ENCODE peak calls at places on chromosomes 7 and 10, in ten cellular contexts. K, X, A, P, O, F, Z, T, D and I are unnamed samples.

GRCh38 chr10:117541405-117541908 is 1.1 kb upstream of the EMX2 start:
- DNase-seq in P (no peak), X (peak), O (no peak), A (no peak), K (peak), D (no peak), F (no peak), T (no peak), Z (no peak), I (no peak)

GRCh38 chr7:33509251-33509650 is 379.9 kb downstream of the BBS9 start:
- DNase-seq in F (no peak), Z (no peak), K (no peak), X (no peak), A (no peak), P (no peak), D (no peak), T (no peak), O (no peak), I (no peak)

GRCh38 chr10:86727992-86728559 is 28.3 kb upstream of the BMPR1A start:
- DNase-seq in Z (no peak), P (no peak), T (no peak), X (no peak), K (no peak), O (no peak), F (no peak), D (no peak), A (no peak), I (no peak)

GRCh38 chr7:11648980-11649379 is 183.0 kb downstream of the THSD7A start:
- DNase-seq in D (no peak), F (no peak), O (no peak), T (no peak), K (no peak), A (no peak), X (no peak), P (peak), Z (no peak), I (peak)

GRCh38 chr10:75404335-75405200 is 3.0 kb upstream of the ZNF503 start:
- DNase-seq in D (no peak), Z (no peak), O (no peak), X (peak), A (peak), F (peak), T (peak), K (peak), P (no peak), I (no peak)

GRCh38 chr10:93074137-93074596 is 474 bp downstream of the CYP26A1 start:
- DNase-seq in X (no peak), O (peak), F (no peak), K (no peak), P (no peak), A (no peak), D (no peak), Z (no peak), T (no peak), I (no peak)

GRCh38 chr7:29853072-29853471 is 46.8 kb downstream of the WIPF3 start:
- DNase-seq in P (no peak), A (peak), X (no peak), F (no peak), Z (no peak), T (no peak), K (no peak), O (no peak), D (no peak), I (no peak)

GRCh38 chr7:128236924-128237586 is 4.0 kb upstream of the LEP start:
- DNase-seq in D (no peak), F (no peak), P (peak), Z (no peak), K (no peak), O (peak), X (no peak), T (no peak), A (peak), I (peak)

GRCh38 chr7:138350701-138351357 is 109.2 kb upstream of the TRIM24 start:
- DNase-seq in K (no peak), F (no peak), A (no peak), Z (no peak), T (no peak), P (no peak), O (no peak), X (no peak), D (no peak), I (no peak)

GRCh38 chr10:68348265-68348741 is 15.6 kb upstream of the PBLD start:
- DNase-seq in D (peak), T (peak), A (peak), F (no peak), P (peak), O (peak), Z (peak), K (no peak), X (no peak), I (peak)

GRCh38 chr10:74275755-74276154 is 124.7 kb downstream of the ADK start:
- DNase-seq in Z (no peak), F (no peak), X (no peak), T (no peak), K (no peak), A (no peak), D (no peak), P (no peak), O (no peak), I (no peak)

GRCh38 chr7:106542550-106543220 is 118.3 kb downstream of the CCDC71L start:
- DNase-seq in P (peak), D (peak), X (no peak), F (peak), O (peak), T (peak), A (peak), Z (peak), K (no peak), I (peak)

GRCh38 chr10:88616250-88616977 is 29.9 kb downstream of the LIPJ start:
- DNase-seq in A (no peak), T (no peak), K (peak), P (no peak), F (no peak), X (no peak), Z (no peak), D (no peak), O (no peak), I (no peak)

GRCh38 chr10:89216056-89216455 is 8.9 kb upstream of the CH25H start:
- DNase-seq in X (no peak), A (no peak), T (no peak), F (no peak), K (no peak), D (no peak), O (no peak), P (no peak), Z (no peak), I (no peak)

GRCh38 chr10:20248309-20248708 is 432.1 kb downstream of the PLXDC2 start:
- DNase-seq in D (no peak), K (no peak), A (no peak), Z (no peak), P (no peak), T (no peak), X (no peak), O (no peak), F (no peak), I (no peak)

GRCh38 chr7:111499027-111499426 is 63.3 kb downstream of the IMMP2L start:
- DNase-seq in Z (no peak), X (no peak), P (peak), F (no peak), T (no peak), O (peak), K (no peak), D (peak), A (peak), I (peak)

GRCh38 chr7:55409474-55410225 is 44.5 kb downstream of the LANCL2 start:
- DNase-seq in P (no peak), D (no peak), O (no peak), K (no peak), T (peak), Z (no peak), X (no peak), F (no peak), A (no peak), I (no peak)

GRCh38 chr10:18294633-18295032 is 154.4 kb downstream of the CACNB2 start:
- DNase-seq in K (no peak), F (no peak), Z (no peak), P (no peak), X (no peak), T (no peak), D (no peak), A (no peak), O (no peak), I (no peak)

GRCh38 chr10:116241025-116241424 is 32.0 kb downstream of the GFRA1 start:
- DNase-seq in P (no peak), K (no peak), Z (no peak), O (no peak), F (no peak), A (no peak), X (no peak), D (no peak), T (no peak), I (no peak)

GRCh38 chr10:52756295-52756694 is 16.3 kb downstream of the MBL2 start:
- DNase-seq in X (no peak), A (no peak), O (no peak), D (no peak), P (no peak), K (no peak), T (no peak), F (no peak), Z (no peak), I (no peak)

GRCh38 chr7:132081686-132082085 is 494.6 kb downstream of the PLXNA4 start:
- DNase-seq in Z (no peak), X (no peak), A (no peak), K (no peak), D (no peak), O (no peak), F (no peak), P (no peak), T (no peak), I (no peak)

GRCh38 chr7:891291-891690 is 14.9 kb downstream of the GET4 start:
- DNase-seq in O (no peak), P (no peak), T (no peak), F (no peak), D (no peak), Z (no peak), A (no peak), K (peak), X (no peak), I (no peak)
- H3K4me3 ChIP-seq in O (no peak), P (no peak), T (no peak), F (no peak), D (no peak), Z (no peak), A (no peak), K (no peak), X (no peak), I (no peak)

DNA sequence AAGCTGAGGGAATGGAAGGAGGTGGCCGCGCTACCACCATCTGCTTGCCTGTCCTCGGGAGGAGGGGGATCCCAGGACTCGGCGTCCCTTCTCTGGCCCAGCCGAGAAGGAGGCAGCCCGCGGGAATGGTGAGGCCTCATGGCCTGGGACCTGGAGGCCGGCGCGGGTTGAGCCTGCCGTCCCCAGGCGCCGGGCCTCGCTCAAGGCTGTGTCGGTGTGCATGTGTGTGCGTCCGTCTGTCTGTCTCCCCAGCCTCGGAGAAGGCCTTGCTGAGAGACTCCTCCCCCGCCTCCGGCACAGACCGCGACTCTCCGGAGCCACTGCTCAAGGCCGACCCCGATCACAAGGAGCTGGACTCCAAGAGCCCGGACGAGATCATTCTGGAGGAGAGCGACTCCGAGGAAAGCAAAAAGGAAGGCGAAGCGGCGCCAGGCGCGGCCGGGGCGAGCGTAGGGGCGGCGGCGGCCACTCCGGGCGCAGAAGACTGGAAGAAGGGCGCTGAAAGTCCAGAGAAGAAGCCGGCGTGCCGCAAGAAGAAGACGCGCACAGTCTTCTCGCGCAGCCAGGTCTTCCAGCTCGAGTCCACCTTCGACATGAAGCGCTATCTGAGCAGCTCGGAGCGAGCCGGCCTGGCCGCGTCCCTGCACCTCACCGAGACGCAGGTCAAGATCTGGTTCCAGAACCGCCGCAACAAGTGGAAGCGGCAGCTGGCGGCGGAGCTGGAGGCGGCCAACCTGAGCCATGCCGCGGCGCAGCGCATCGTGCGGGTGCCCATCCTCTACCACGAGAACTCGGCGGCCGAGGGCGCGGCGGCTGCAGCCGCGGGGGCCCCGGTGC is 1.3 kb downstream of the HMX3 start:
- DNase-seq in O (peak), P (peak), X (no peak), Z (no peak), A (peak), T (no peak), K (peak), D (no peak), F (no peak), I (no peak)
- H3K4me3 ChIP-seq in O (peak), P (no peak), X (peak), Z (peak), A (no peak), T (no peak), K (peak), D (no peak), F (peak), I (no peak)

GRCh38 chr7:66682350-66683093 is 53.8 kb downstream of the KCTD7 start:
- DNase-seq in O (no peak), T (peak), Z (no peak), X (peak), P (no peak), D (no peak), A (peak), K (peak), F (no peak), I (no peak)
- H3K4me3 ChIP-seq in O (peak), T (peak), Z (peak), X (peak), P (peak), D (peak), A (peak), K (peak), F (peak), I (peak)

GRCh38 chr10:58457761-58458616 is 54.7 kb upstream of the BICC1 start:
- DNase-seq in D (no peak), K (peak), O (no peak), A (peak), T (peak), P (peak), F (no peak), Z (no peak), X (no peak), I (peak)
- H3K4me3 ChIP-seq in D (no peak), K (no peak), O (no peak), A (no peak), T (no peak), P (no peak), F (no peak), Z (no peak), X (no peak), I (no peak)

DNA sequence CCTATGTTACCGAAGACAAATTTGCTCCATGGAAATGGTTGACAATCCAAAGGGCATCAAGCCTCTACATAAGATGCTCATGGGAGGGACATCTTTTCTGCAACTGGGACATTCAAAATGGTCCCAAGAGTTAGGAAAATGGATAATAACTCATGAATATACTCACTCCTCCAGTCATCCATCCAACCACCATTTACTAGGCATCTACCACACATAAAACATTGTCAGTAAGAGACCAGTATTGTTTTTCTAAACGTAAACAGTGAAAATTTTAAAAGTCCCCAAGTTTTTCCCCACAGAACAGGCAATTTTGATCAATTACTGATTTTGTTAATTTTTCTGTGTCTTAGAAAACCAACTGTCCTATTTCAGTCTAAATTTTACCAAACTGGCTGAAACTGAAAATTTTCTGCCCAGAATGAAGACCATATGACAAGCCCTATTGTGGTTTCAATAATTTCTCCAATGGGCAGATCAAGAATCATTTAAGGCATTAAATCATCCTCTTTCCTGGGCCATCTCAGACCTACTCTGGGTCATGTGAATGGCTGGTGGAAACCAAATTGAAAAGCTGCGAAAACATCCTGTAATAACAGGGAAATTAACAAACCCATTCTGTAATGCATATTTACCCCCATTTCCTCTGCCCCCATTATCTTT is 24.2 kb downstream of the PIK3AP1 start:
- DNase-seq in Z (no peak), F (no peak), O (no peak), T (no peak), X (no peak), D (no peak), P (no peak), A (no peak), K (no peak), I (no peak)
- H3K4me3 ChIP-seq in Z (no peak), F (no peak), O (no peak), T (no peak), X (no peak), D (no peak), P (no peak), A (no peak), K (no peak), I (no peak)